ENCODE peak calls at places on chromosomes 5 and 9, in eight cellular contexts. N is SK-N-SH, L is stomach, C is transverse colon, R is sigmoid colon, T is HepG2, D is upper lobe of left lung, H is esophagus muscularis mucosa. Z is an unnamed sample.

GRCh38 chr9:137969685-137970084 is 92.1 kb downstream of the CACNA1B start:
- DNase-seq in N (no peak), L (peak; percentile 16), C (no peak), R (no peak), T (no peak), D (peak; percentile 12), H (no peak), Z (peak; percentile 2)

GRCh38 chr9:2489838-2490314 is 131.7 kb upstream of the VLDLR start:
- DNase-seq in N (peak; percentile 73), L (no peak), C (no peak), R (no peak), T (no peak), D (no peak), H (no peak), Z (peak; percentile 58)

GRCh38 chr9:16622541-16622940 is 247.9 kb downstream of the BNC2 start:
- DNase-seq in N (no peak), L (no peak), C (no peak), R (no peak), T (no peak), D (no peak), H (no peak), Z (no peak)

GRCh38 chr9:11946521-11946920 is 746.7 kb upstream of the TYRP1 start:
- DNase-seq in N (no peak), L (no peak), C (no peak), R (no peak), T (no peak), D (no peak), H (no peak), Z (no peak)

GRCh38 chr5:16934123-16934522 is 2.0 kb downstream of the MYO10 start:
- DNase-seq in N (peak; percentile 83), L (peak; percentile 74), C (peak; percentile 79), R (peak; percentile 69), T (peak; percentile 25), D (peak; percentile 69), H (no peak), Z (peak; percentile 74)

GRCh38 chr9:16824545-16825041 is 45.9 kb downstream of the BNC2 start:
- DNase-seq in N (peak; percentile 39), L (no peak), C (no peak), R (no peak), T (no peak), D (no peak), H (no peak), Z (no peak)

GRCh38 chr9:38713426-38713825 is 6.5 kb downstream of the FAM240B start:
- DNase-seq in N (no peak), L (no peak), C (no peak), R (no peak), T (no peak), D (no peak), H (no peak), Z (no peak)

GRCh38 chr5:158313739-158314464 is 455.0 kb upstream of the CLINT1 start:
- DNase-seq in N (no peak), L (no peak), C (no peak), R (no peak), T (no peak), D (no peak), H (no peak), Z (no peak)

GRCh38 chr9:123339666-123340414 is 16.2 kb upstream of the CRB2 start:
- DNase-seq in N (no peak), L (no peak), C (peak; percentile 47), R (no peak), T (no peak), D (peak; percentile 53), H (no peak), Z (no peak)

GRCh38 chr9:133818444-133818843 is 80.3 kb upstream of the SARDH start:
- DNase-seq in N (no peak), L (no peak), C (peak; percentile 29), R (no peak), T (peak; percentile 46), D (no peak), H (no peak), Z (no peak)

GRCh38 chr5:34918025-34918424 is 2.5 kb downstream of the BRIX1 start:
- DNase-seq in N (no peak), L (no peak), C (no peak), R (no peak), T (no peak), D (no peak), H (no peak), Z (no peak)

GRCh38 chr5:10892135-10892910 is 131.3 kb upstream of the DAP start:
- DNase-seq in N (no peak), L (no peak), C (no peak), R (no peak), T (no peak), D (no peak), H (no peak), Z (no peak)

GRCh38 chr5:171813270-171813669 is 27.7 kb downstream of the SMIM23 start:
- DNase-seq in N (no peak), L (no peak), C (no peak), R (no peak), T (no peak), D (no peak), H (no peak), Z (no peak)

DNA sequence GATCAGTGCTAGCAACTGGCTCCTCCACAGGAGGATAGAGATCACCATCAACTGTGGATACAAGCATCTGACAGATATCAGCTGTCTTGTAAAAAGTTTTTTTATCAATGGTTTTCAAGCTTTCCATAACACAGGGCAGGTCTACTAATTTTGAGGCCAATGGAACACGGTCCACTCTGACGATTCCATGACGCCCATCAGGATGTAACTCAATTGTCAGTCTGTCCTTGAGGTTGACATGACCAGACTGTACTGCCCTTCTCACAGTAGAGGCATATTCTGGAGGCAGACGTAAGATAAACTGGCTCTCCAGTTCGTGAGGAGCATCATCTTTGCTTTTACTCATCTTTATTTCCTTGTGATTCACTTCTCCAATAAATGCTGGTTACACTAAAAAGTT is 885 bp downstream of the TAF7 start:
- DNase-seq in N (no peak), L (no peak), C (no peak), R (no peak), T (no peak), D (no peak), H (no peak), Z (no peak)
- H3K9me3 ChIP-seq in N (peaks cover 36% of the 10 kb centered on the region), L (peaks cover 88% of the 10 kb centered on the region), C (peaks cover 61% of the 10 kb centered on the region), R (peaks cover 55% of the 10 kb centered on the region), T (peaks cover 48% of the 10 kb centered on the region), D (peaks cover 82% of the 10 kb centered on the region), H (peaks cover 64% of the 10 kb centered on the region), Z (peaks cover 37% of the 10 kb centered on the region)

DNA sequence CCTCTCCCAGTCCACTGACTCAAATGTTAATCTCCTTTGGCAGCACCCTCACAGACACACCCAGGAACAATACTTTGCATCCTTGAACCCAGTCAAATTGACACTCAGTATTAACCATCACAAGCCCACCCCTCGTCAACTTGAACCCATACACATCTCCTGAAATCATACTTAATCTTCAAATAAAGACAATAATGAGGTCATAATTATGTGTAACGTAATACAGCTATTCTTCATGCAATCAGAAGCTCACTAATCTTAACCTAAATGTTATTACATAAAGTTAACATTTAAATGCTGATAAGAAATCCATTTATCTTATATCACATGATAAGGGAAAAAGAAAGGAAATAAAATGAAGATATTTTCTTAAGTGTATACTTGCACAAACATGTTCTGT is 65.2 kb downstream of the PPIC start:
- DNase-seq in N (no peak), L (no peak), C (no peak), R (no peak), T (no peak), D (no peak), H (no peak), Z (no peak)
- TF ChIP-seq EP300 in N (no peak), L (no peak), C (no peak), R (no peak), T (no peak), D (no peak), H (no peak), Z (no peak)

GRCh38 chr5:179416114-179416730 is 71.0 kb upstream of the ADAMTS2 start:
- DNase-seq in N (peak; percentile 10), L (no peak), C (no peak), R (no peak), T (no peak), D (no peak), H (peak; percentile 42), Z (no peak)

GRCh38 chr5:179413711-179414458 is 68.6 kb upstream of the ADAMTS2 start:
- DNase-seq in N (peak; percentile 30), L (no peak), C (no peak), R (no peak), T (no peak), D (no peak), H (peak; percentile 66), Z (no peak)

GRCh38 chr5:179413086-179413690 is 67.9 kb upstream of the ADAMTS2 start:
- DNase-seq in N (no peak), L (no peak), C (no peak), R (peak; percentile 40), T (no peak), D (no peak), H (peak; percentile 21), Z (no peak)

GRCh38 chr5:179415291-179416060 is 70.2 kb upstream of the ADAMTS2 start:
- DNase-seq in N (peak; percentile 4), L (no peak), C (no peak), R (no peak), T (no peak), D (no peak), H (peak; percentile 74), Z (no peak)

DNA sequence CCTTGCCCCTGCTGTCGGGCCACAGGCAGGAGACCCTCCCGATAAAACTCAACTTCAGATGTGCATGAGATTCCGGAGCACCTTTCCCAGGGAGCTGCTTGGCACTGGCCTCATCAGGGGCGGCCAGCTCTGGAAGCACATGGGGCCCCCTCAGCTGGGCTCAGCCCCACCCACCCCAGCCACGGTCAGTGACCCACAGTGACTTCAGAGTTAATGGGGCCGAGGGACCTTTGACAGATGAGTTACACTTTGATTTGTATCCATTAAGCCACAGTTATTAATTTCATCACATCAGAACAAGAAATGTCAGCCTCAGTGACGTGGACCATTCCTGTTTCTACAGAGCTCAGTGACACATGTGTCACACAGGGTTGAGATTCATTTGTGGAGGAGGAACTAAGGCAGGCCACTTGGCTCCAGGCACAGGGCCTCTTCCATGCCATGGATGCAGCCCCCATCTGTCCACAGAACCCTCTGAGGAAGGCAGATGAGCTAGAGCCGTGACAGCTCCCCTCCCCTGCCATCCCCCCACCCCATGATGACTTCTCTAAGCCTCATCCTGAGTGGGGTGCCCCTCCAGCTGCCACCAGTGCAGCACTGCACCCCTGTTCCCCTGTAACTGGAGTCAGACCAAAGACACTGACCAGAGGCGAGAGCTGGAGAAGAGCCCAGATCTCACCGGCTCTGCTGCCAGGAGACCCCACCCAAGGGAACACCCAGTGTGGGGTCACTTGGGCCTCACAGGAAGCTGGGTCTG is 69.4 kb upstream of the ADAMTS2 start:
- DNase-seq in N (peak; percentile 32), L (no peak), C (no peak), R (no peak), T (no peak), D (no peak), H (peak; percentile 77), Z (no peak)
- H3K9me3 ChIP-seq in N (no peaks in the 10 kb centered on the region), L (no peaks in the 10 kb centered on the region), C (no peaks in the 10 kb centered on the region), R (no peaks in the 10 kb centered on the region), T (no peaks in the 10 kb centered on the region), D (no peaks in the 10 kb centered on the region), H (no peaks in the 10 kb centered on the region), Z (no peaks in the 10 kb centered on the region)

DNA sequence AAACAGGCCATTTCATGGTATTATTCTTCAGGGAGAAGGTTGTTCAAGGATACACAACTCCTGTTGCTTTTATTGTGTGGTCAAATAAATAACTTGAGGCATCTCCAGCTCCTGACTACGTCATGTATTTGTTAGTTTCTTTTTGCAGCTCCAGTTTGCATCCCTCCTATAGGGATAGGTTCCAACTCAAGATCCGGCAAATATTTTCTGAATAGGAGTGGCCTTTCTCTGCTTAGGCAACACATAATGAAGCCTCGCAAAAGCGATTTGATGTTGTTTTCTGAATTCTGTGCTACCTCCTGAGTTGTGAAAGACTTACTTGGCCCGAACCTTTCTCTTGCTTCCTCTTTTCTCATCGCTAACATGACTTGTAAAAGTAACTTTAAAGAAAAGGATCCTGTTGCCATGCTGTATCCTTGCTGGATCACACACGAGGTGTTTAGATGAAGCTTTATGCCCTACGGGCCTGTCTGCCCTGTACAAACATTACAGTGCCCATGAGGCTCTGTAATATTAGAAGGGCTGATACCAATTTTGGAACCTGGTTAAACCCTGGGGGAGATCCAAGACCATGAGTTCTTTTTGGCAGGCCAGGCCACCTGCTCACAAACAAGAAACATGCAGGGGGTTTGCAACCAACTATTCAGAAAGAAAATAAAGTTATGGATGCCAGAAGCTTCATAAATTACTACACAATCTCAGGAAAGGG is 149.8 kb upstream of the FGF10 start:
- DNase-seq in N (no peak), L (no peak), C (no peak), R (no peak), T (no peak), D (no peak), H (no peak), Z (no peak)
- TF ChIP-seq EP300 in N (no peak), L (no peak), C (no peak), R (no peak), T (no peak), D (no peak), H (no peak), Z (no peak)

Z was measured in ovary.